ENCODE peak calls at places on chromosomes 3 and 15, in eight cellular contexts. G is breast epithelium, T is Peyer's patch, P is heart left ventricle, S is body of pancreas, C is GM12892, W is erythroblast, D is K562. I is an unnamed sample.

GRCh38 chr3:188402229-188402628 is 248.3 kb downstream of the LPP start:
- DNase-seq in G (no peak), P (no peak), T (no peak), C (no peak), W (no peak), D (no peak), S (no peak), I (no peak)

GRCh38 chr15:75720787-75721461 is 8.3 kb upstream of the CSPG4 start:
- DNase-seq in P (peak), T (peak), S (peak), C (no peak), G (peak), D (peak), W (peak), I (peak)

GRCh38 chr15:45391746-45392711 is 13.7 kb upstream of the GATM start:
- DNase-seq in W (no peak), C (peak), S (no peak), T (no peak), G (no peak), P (peak), D (no peak), I (no peak)

GRCh38 chr3:44016818-44017217 is 224.9 kb upstream of the TOPAZ1 start:
- DNase-seq in G (no peak), C (no peak), D (no peak), W (no peak), P (no peak), S (no peak), T (no peak), I (no peak)

GRCh38 chr3:101988591-101988990 is 139.3 kb downstream of the NFKBIZ start:
- DNase-seq in P (no peak), G (no peak), S (no peak), T (no peak), W (no peak), D (no peak), C (no peak), I (no peak)

GRCh38 chr3:37072892-37073291 is 79.6 kb downstream of the MLH1 start:
- DNase-seq in P (no peak), C (no peak), G (no peak), W (no peak), S (no peak), T (no peak), D (no peak), I (peak)

GRCh38 chr15:93171476-93171875 is 82.5 kb upstream of the RGMA start:
- DNase-seq in C (no peak), W (no peak), G (no peak), T (no peak), S (no peak), P (no peak), D (no peak), I (no peak)

GRCh38 chr3:184769771-184770170 is 42.2 kb upstream of the VPS8 start:
- DNase-seq in S (no peak), G (no peak), C (no peak), D (no peak), P (no peak), T (no peak), W (no peak), I (no peak)

GRCh38 chr3:172355836-172356235 is 92.4 kb downstream of the GHSR start:
- DNase-seq in G (no peak), D (no peak), W (no peak), C (no peak), S (no peak), T (no peak), P (no peak), I (peak)

GRCh38 chr3:168088106-168088722 is 7.5 kb downstream of the GOLIM4 start:
- DNase-seq in S (peak), C (no peak), W (peak), P (no peak), G (no peak), T (no peak), D (peak), I (peak)

GRCh38 chr15:88083828-88084760 is 172.4 kb downstream of the NTRK3 start:
- DNase-seq in T (no peak), P (no peak), D (no peak), W (no peak), C (no peak), G (no peak), S (no peak), I (no peak)

GRCh38 chr3:123067689-123068226 is 933 bp downstream of the PDIA5 start:
- DNase-seq in T (peak), C (no peak), D (peak), S (no peak), W (peak), G (no peak), P (no peak), I (no peak)

GRCh38 chr3:122795674-122795969 is 753 bp downstream of the SLC49A4 start:
- DNase-seq in D (no peak), C (no peak), W (no peak), T (no peak), P (no peak), G (no peak), S (no peak), I (no peak)

GRCh38 chr15:78937132-78937739 is 7.6 kb downstream of the CTSH start:
- DNase-seq in T (no peak), S (peak), P (peak), W (no peak), G (no peak), D (peak), C (no peak), I (no peak)

GRCh38 chr15:36617529-36618196 is 38.2 kb downstream of the CDIN1 start:
- DNase-seq in P (no peak), D (no peak), S (no peak), G (no peak), C (peak), T (no peak), W (no peak), I (no peak)

GRCh38 chr3:23916886-23917815 is at the start of the genes NKIRAS1 and RPL15:
- DNase-seq in D (peak), G (peak), P (peak), T (peak), W (peak), C (peak), S (peak), I (peak)
- TF ChIP-seq POLR2A in D (peak), G (peak), P (peak), T (peak), W (peak), C (peak), S (peak), I (peak)

GRCh38 chr3:52313774-52314188 is 2.3 kb upstream of the DNAH1 start:
- DNase-seq in W (no peak), D (no peak), G (no peak), T (peak), C (peak), P (no peak), S (peak), I (peak)
- TF ChIP-seq POLR2A in W (no peak), D (no peak), G (no peak), T (no peak), C (no peak), P (no peak), S (no peak), I (no peak)

DNA sequence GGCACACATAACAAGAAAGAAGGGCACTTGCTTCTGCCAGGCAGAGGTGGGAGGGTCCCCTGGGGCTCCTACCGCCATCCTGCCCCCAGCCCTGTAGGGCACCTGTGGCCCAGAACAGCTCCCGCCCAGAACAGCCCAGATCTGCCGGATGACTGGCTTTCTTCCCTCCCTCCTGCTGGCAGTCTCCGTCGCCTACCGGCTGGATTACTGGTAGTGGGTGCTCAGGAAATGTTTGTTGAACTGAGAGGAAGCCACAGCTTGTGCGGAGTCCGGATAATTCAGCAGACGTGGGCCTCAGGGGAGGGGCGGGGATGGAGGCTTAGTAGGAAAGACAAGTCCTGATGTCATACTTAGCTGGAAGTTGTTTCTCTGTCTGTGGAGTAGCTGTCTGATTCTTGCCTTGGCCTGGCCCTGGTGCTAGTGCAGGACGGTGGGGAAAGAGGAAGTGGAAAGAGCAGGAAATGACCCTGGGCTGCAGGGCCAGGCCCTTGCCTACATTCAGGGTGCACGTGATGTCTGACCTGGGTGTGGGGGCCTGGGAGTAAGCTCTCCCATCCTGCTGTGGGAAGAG is 6.7 kb downstream of the CCDC9B start:
- DNase-seq in C (no peak), S (peak), T (peak), G (peak), P (peak), D (peak), W (peak), I (peak)
- TF ChIP-seq POLR2A in C (no peak), S (no peak), T (no peak), G (no peak), P (no peak), D (no peak), W (no peak), I (peak)

GRCh38 chr3:120448707-120449650 is 1.8 kb downstream of the FSTL1 start:
- DNase-seq in P (peak), D (no peak), G (no peak), S (no peak), C (no peak), T (no peak), W (no peak), I (peak)
- TF ChIP-seq POLR2A in P (no peak), D (no peak), G (no peak), S (no peak), C (no peak), T (no peak), W (no peak), I (no peak)

DNA sequence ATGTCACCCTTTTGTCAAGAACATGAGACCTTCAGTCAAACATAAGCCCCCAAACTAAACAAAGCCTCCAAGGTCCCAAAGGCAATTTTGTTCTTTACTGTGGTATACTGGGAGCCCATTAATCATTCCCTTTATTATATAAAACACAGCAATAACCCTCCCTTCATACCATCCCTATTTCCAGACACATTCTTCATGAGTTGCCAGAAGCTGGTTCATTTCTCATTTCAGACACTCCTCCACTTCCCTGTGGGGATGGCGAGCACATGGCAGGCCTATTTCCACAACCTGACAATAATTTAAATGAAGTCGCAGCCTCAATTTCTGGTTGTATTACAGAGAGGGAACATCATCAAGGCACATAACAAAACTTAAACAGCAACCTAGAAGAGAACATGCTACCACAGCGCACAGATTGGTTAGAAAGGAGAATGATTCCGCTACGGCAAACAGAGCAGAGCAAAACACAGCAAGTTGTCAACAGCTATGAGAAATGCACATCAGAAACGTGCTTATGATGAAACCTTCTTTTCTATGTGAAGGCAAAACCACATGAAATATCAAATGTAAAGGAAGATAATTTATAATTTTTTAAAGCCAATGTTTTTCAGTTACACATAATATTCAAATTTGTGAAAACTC is 63.3 kb upstream of the ARHGEF3 start:
- DNase-seq in C (no peak), T (no peak), G (no peak), P (no peak), S (no peak), W (no peak), D (no peak), I (no peak)
- TF ChIP-seq POLR2A in C (no peak), T (no peak), G (no peak), P (no peak), S (no peak), W (no peak), D (no peak), I (no peak)

GRCh38 chr3:49171775-49172500 is 540 bp downstream of the KLHDC8B start:
- DNase-seq in D (no peak), G (no peak), W (peak), S (no peak), T (no peak), C (no peak), P (no peak), I (no peak)

GRCh38 chr3:49173116-49173791 is 1.9 kb downstream of the KLHDC8B start:
- DNase-seq in C (no peak), G (no peak), T (no peak), W (peak), P (peak), S (peak), D (peak), I (peak)

GRCh38 chr3:49172616-49173041 is 1.2 kb downstream of the KLHDC8B start:
- DNase-seq in T (no peak), S (no peak), G (no peak), P (no peak), D (no peak), W (peak), C (no peak), I (no peak)

GRCh38 chr3:49170744-49171118 is 667 bp upstream of the KLHDC8B start:
- DNase-seq in T (no peak), P (no peak), G (no peak), W (peak), S (no peak), D (no peak), C (no peak), I (no peak)

GRCh38 chr3:49171119-49171774 is at the start of gene KLHDC8B:
- DNase-seq in T (peak), C (peak), D (peak), S (peak), P (peak), W (peak), G (peak), I (peak)
- TF ChIP-seq POLR2A in T (no peak), C (no peak), D (peak), S (peak), P (no peak), W (peak), G (no peak), I (peak)

GRCh38 chr15:73928241-73928579 is 1.9 kb downstream of the LOXL1 start:
- DNase-seq in S (no peak), W (no peak), D (no peak), T (no peak), P (no peak), C (no peak), G (no peak), I (no peak)

GRCh38 chr15:73926191-73927002 is at the start of gene LOXL1:
- DNase-seq in D (peak), W (no peak), C (no peak), P (peak), S (peak), G (peak), T (peak), I (peak)

GRCh38 chr15:73927476-73928240 is 1.4 kb downstream of the LOXL1 start:
- DNase-seq in T (peak), S (peak), D (peak), G (peak), C (peak), W (peak), P (peak), I (peak)

GRCh38 chr15:73928971-73929627 is 2.8 kb downstream of the LOXL1 start:
- DNase-seq in T (no peak), S (no peak), C (no peak), W (no peak), D (no peak), P (peak), G (no peak), I (no peak)

GRCh38 chr15:73927003-73927475 is 777 bp downstream of the LOXL1 start:
- DNase-seq in G (no peak), T (peak), W (no peak), S (peak), C (no peak), P (peak), D (no peak), I (peak)
- TF ChIP-seq POLR2A in G (no peak), T (no peak), W (no peak), S (no peak), C (no peak), P (no peak), D (no peak), I (peak)

GRCh38 chr15:38129531-38130199 is 123.0 kb upstream of the SPRED1 start:
- DNase-seq in T (peak), C (no peak), S (peak), D (peak), G (peak), P (peak), W (no peak), I (peak)

GRCh38 chr15:38128389-38128788 is 124.2 kb upstream of the SPRED1 start:
- DNase-seq in P (peak), S (no peak), T (no peak), W (no peak), D (no peak), C (no peak), G (no peak), I (no peak)

GRCh38 chr15:38130200-38130567 is 122.5 kb upstream of the SPRED1 start:
- DNase-seq in D (no peak), C (no peak), S (no peak), G (no peak), P (no peak), T (no peak), W (no peak), I (no peak)

GRCh38 chr15:38130739-38131498 is 121.7 kb upstream of the SPRED1 start:
- DNase-seq in W (no peak), T (peak), P (peak), G (peak), D (no peak), C (no peak), S (peak), I (peak)

GRCh38 chr15:38127306-38127731 is 125.3 kb upstream of the SPRED1 start:
- DNase-seq in G (no peak), T (peak), C (no peak), P (no peak), W (peak), D (no peak), S (no peak), I (peak)
- TF ChIP-seq POLR2A in G (no peak), T (no peak), C (no peak), P (no peak), W (no peak), D (no peak), S (no peak), I (no peak)

GRCh38 chr3:129014148-129014547 is 13.0 kb downstream of the EFCC1 start:
- DNase-seq in S (no peak), D (no peak), W (no peak), T (no peak), P (no peak), C (no peak), G (no peak), I (no peak)

GRCh38 chr3:129016725-129017530 is 15.8 kb downstream of the EFCC1 start:
- DNase-seq in P (peak), W (peak), S (no peak), D (peak), T (peak), G (no peak), C (no peak), I (peak)

GRCh38 chr3:129014793-129015345 is 13.8 kb downstream of the EFCC1 start:
- DNase-seq in D (no peak), G (no peak), S (no peak), P (no peak), C (no peak), T (no peak), W (no peak), I (no peak)

GRCh38 chr3:129016366-129016724 is 15.2 kb downstream of the EFCC1 start:
- DNase-seq in T (peak), D (no peak), C (no peak), W (no peak), G (no peak), P (no peak), S (no peak), I (peak)

DNA sequence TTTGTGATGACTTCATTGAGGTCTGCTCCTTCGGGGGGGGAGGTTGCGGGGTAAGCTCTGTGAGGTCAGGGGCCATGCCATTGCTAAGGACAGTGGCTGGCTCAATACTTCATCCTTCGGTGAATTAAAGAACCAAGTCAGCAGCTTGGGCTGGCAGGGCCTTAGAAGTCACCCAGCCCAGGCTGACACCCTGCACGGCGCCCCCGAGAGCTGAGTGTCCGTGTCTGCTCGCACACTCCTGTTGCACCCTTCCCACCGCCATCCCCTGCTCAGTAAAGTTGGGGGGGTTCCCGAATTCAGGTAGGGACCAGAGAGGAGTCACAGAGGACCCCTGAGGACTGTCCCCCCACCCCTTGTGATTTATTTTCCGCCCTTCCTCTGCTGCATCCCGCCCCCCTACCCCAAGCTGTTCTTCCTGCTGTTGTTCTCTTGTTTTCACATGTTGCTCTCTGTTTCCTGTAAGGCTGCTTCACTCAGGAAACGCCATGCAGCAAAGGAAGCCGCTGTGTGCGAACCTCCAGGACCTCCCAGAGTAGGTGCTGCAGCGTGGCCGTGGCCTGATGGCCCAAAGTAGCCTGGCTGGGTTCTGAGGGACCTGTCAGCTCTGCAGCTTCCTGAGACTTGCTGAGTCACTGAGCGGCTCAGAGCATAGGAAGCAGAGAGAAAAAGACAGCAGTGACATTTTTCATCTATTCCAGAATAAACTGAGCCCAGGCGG is 14.4 kb downstream of the EFCC1 start:
- DNase-seq in D (peak), P (peak), G (no peak), T (peak), S (no peak), W (peak), C (no peak), I (peak)
- TF ChIP-seq POLR2A in D (no peak), P (no peak), G (no peak), T (no peak), S (no peak), W (no peak), C (no peak), I (no peak)